ENCODE peak calls at places on chromosomes 2 and 18, in five cellular contexts. O is foreskin keratinocyte; M is CD8-positive, alpha-beta T cell; A is GM12878; W is lung. F is an unnamed sample.

GRCh38 chr2:64291181-64291580 is 147.0 kb upstream of the PELI1 start:
- ATAC-seq in O (peak), M (no peak), A (no peak), W (no peak), F (no peak)

GRCh38 chr2:48417843-48418838 is 111.8 kb upstream of the STON1 start:
- ATAC-seq in O (no peak), M (no peak), A (no peak), W (no peak), F (no peak)

GRCh38 chr2:186780701-186781316 is 68.2 kb downstream of the ZSWIM2 start:
- ATAC-seq in O (peak), M (no peak), A (peak), W (no peak), F (no peak)

GRCh38 chr2:69588403-69588802 is 55.1 kb downstream of the AAK1 start:
- ATAC-seq in O (no peak), M (no peak), A (no peak), W (no peak), F (no peak)

GRCh38 chr2:174750923-174751441 is 13.3 kb downstream of the CHRNA1 start:
- ATAC-seq in O (no peak), M (peak), A (peak), W (no peak), F (no peak)

GRCh38 chr2:153354406-153354805 is 124.2 kb downstream of the RPRM start:
- ATAC-seq in O (no peak), M (no peak), A (no peak), W (no peak), F (no peak)

GRCh38 chr2:45793998-45794720 is 142.7 kb downstream of the PRKCE start:
- ATAC-seq in O (no peak), M (no peak), A (no peak), W (peak), F (no peak)

GRCh38 chr2:202780514-202781021 is 91.0 kb downstream of the ICA1L start:
- ATAC-seq in O (peak), M (no peak), A (peak), W (no peak), F (no peak)

GRCh38 chr2:133377599-133377998 is 190.7 kb downstream of the NCKAP5 start:
- ATAC-seq in O (no peak), M (no peak), A (no peak), W (no peak), F (no peak)

GRCh38 chr2:217555075-217555876 is 447.5 kb downstream of the TNS1 start:
- ATAC-seq in O (no peak), M (no peak), A (no peak), W (no peak), F (no peak)

GRCh38 chr2:17958486-17959092 is 80.1 kb downstream of the KCNS3 start:
- ATAC-seq in O (no peak), M (no peak), A (no peak), W (no peak), F (peak)

GRCh38 chr2:223050900-223051299 is 1.1 kb upstream of the KCNE4 start:
- ATAC-seq in O (no peak), M (no peak), A (no peak), W (no peak), F (no peak)

GRCh38 chr2:197279997-197280756 is 30.4 kb downstream of the ANKRD44 start:
- ATAC-seq in O (no peak), M (peak), A (peak), W (no peak), F (no peak)

GRCh38 chr2:101439716-101440115 is 35.2 kb downstream of the RFX8 start:
- ATAC-seq in O (no peak), M (no peak), A (no peak), W (no peak), F (no peak)

GRCh38 chr18:36321636-36322407 is 24.3 kb downstream of the FHOD3 start:
- ATAC-seq in O (peak), M (no peak), A (peak), W (no peak), F (no peak)

GRCh38 chr18:33605250-33605649 is 27.2 kb downstream of the ASXL3 start:
- ATAC-seq in O (no peak), M (no peak), A (no peak), W (no peak), F (no peak)

GRCh38 chr2:64019975-64020281 is 700 bp upstream of the VPS54 start:
- ATAC-seq in O (no peak), M (no peak), A (peak), W (no peak), F (no peak)

GRCh38 chr2:173472112-173472511 is 117.4 kb downstream of the CDCA7 start:
- ATAC-seq in O (no peak), M (no peak), A (no peak), W (no peak), F (no peak)

GRCh38 chr2:55047677-55048299 is 2.5 kb downstream of the RTN4 start:
- ATAC-seq in O (no peak), M (no peak), A (peak), W (no peak), F (no peak)

GRCh38 chr2:120470041-120470716 is 124.2 kb downstream of the INHBB start:
- ATAC-seq in O (peak), M (no peak), A (no peak), W (peak), F (peak)

GRCh38 chr18:58345875-58346274 is 283.0 kb downstream of the ALPK2 start:
- ATAC-seq in O (no peak), M (no peak), A (no peak), W (no peak), F (no peak)

GRCh38 chr2:40364143-40364903 is 87.6 kb downstream of the SLC8A1 start:
- ATAC-seq in O (no peak), M (no peak), A (no peak), W (no peak), F (no peak)

GRCh38 chr18:80232710-80233109 is 14.6 kb downstream of the PARD6G start:
- ATAC-seq in O (no peak), M (no peak), A (no peak), W (no peak), F (no peak)

GRCh38 chr18:22082408-22082807 is 87.0 kb upstream of the GATA6 start:
- ATAC-seq in O (no peak), M (no peak), A (no peak), W (no peak), F (no peak)

GRCh38 chr2:191836471-191836852 is 10.4 kb downstream of the CAVIN2 start:
- ATAC-seq in O (no peak), M (no peak), A (no peak), W (no peak), F (no peak)

GRCh38 chr2:188367164-188367563 is 75.5 kb downstream of the GULP1 start:
- ATAC-seq in O (no peak), M (no peak), A (no peak), W (no peak), F (no peak)

GRCh38 chr2:188364033-188364432 is 72.4 kb downstream of the GULP1 start:
- ATAC-seq in O (no peak), M (no peak), A (no peak), W (no peak), F (no peak)

GRCh38 chr2:188365058-188365641 is 73.5 kb downstream of the GULP1 start:
- ATAC-seq in O (no peak), M (no peak), A (no peak), W (no peak), F (no peak)

GRCh38 chr2:188369365-188369764 is 77.7 kb downstream of the GULP1 start:
- ATAC-seq in O (peak), M (no peak), A (peak), W (peak), F (peak)
- TF ChIP-seq CTCF in O (peak), M (no peak), A (peak), W (no peak), F (peak)

GRCh38 chr2:68303033-68303901 is 16.5 kb downstream of the CNRIP1 start:
- ATAC-seq in O (no peak), M (no peak), A (no peak), W (no peak), F (no peak)

DNA sequence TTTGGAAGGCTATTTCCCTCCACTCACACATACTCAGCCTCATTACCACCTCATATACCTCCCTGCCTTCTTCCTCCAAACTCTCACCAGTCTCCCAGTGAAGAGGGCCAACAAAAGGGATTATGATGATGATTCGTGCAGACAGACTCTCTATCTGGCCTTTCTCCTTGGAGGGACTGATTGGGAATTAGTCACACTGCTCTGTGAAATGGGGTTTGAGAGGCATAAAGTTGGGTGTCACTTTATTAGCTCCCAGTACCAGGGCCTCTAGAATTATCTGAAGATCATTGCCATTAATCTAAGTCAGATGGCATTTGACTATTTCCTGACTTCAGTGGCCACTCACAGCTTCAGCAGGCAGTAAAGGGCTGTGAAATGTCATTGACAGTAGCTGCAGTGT is 17.5 kb downstream of the CNRIP1 start:
- ATAC-seq in O (no peak), M (no peak), A (no peak), W (no peak), F (no peak)
- TF ChIP-seq CTCF in O (no peak), M (no peak), A (no peak), W (no peak), F (no peak)

GRCh38 chr2:200051621-200051945 is 96.2 kb downstream of the MAIP1 start:
- ATAC-seq in O (no peak), M (no peak), A (no peak), W (no peak), F (no peak)

GRCh38 chr2:200056105-200056504 is 100.7 kb downstream of the MAIP1 start:
- ATAC-seq in O (no peak), M (no peak), A (no peak), W (no peak), F (no peak)

GRCh38 chr2:200050921-200051620 is 95.7 kb downstream of the MAIP1 start:
- ATAC-seq in O (no peak), M (no peak), A (no peak), W (no peak), F (no peak)

GRCh38 chr2:200052627-200053026 is 97.2 kb downstream of the MAIP1 start:
- ATAC-seq in O (no peak), M (no peak), A (no peak), W (no peak), F (no peak)

GRCh38 chr2:200054681-200055468 is 99.5 kb downstream of the MAIP1 start:
- ATAC-seq in O (peak), M (no peak), A (no peak), W (no peak), F (no peak)
- TF ChIP-seq CTCF in O (no peak), M (no peak), A (no peak), W (no peak), F (no peak)

GRCh38 chr2:39124000-39124769 is 3.3 kb upstream of the SOS1 start:
- ATAC-seq in O (peak), M (peak), A (peak), W (peak), F (peak)

GRCh38 chr2:39121523-39122063 is 742 bp upstream of the SOS1 start:
- ATAC-seq in O (no peak), M (no peak), A (no peak), W (no peak), F (no peak)

GRCh38 chr2:39127973-39128372 is 7.1 kb upstream of the SOS1 start:
- ATAC-seq in O (no peak), M (no peak), A (peak), W (no peak), F (no peak)

GRCh38 chr2:39123436-39123999 is 2.7 kb upstream of the SOS1 start:
- ATAC-seq in O (no peak), M (no peak), A (no peak), W (no peak), F (no peak)

GRCh38 chr2:39124770-39125075 is 3.9 kb upstream of the SOS1 start:
- ATAC-seq in O (no peak), M (peak), A (peak), W (no peak), F (no peak)
- TF ChIP-seq CTCF in O (no peak), M (no peak), A (no peak), W (no peak), F (no peak)

GRCh38 chr2:23757686-23758433 is 169.1 kb downstream of the ATAD2B start:
- ATAC-seq in O (peak), M (no peak), A (no peak), W (no peak), F (no peak)

GRCh38 chr2:23761638-23762037 is 165.3 kb downstream of the ATAD2B start:
- ATAC-seq in O (no peak), M (no peak), A (no peak), W (no peak), F (no peak)

GRCh38 chr2:23756593-23757292 is 170.2 kb downstream of the ATAD2B start:
- ATAC-seq in O (peak), M (no peak), A (no peak), W (peak), F (no peak)

GRCh38 chr2:23762141-23762540 is 164.8 kb downstream of the ATAD2B start:
- ATAC-seq in O (no peak), M (no peak), A (no peak), W (no peak), F (no peak)

GRCh38 chr2:23760746-23761145 is 166.2 kb downstream of the ATAD2B start:
- ATAC-seq in O (no peak), M (no peak), A (no peak), W (no peak), F (no peak)
- TF ChIP-seq CTCF in O (peak), M (no peak), A (no peak), W (no peak), F (peak)

F was measured in gastroesophageal sphincter.